ENCODE peak calls at places on chromosome 11, in ten cellular contexts. H is DMS 273 treated with DMSO at 0.1 percent for 48 hours; Z is GF-D8; K is germinal center; J is T follicular helper cell; P is activated CD4-positive, alpha-beta T cell treated with anti-CD3 and anti-CD28 coated beads for 24 hours; B is stimulated activated CD8-positive, alpha-beta memory T cell treated with anti-CD3 and anti-CD28 coated beads, Interleukin-15, amount 100 ng/mL, for 24 hours; O is fibroblast of villous mesenchyme; V is cardiac fibroblast; U is stimulated activated CD4-positive, alpha-beta T cell treated with anti-CD3 and anti-CD28 coated beads, Interleukin-2, amount 100 ng/mL, for 48 hours. I is an unnamed sample.

GRCh38 chr11:88552377-88553029 is 215.0 kb upstream of the CTSC start:
- DNase-seq in H (no peak), Z (no peak), K (peak; percentile 35), J (peak; percentile 12), P (peak; percentile 35), B (peak; percentile 6), O (peak; percentile 51), V (peak; percentile 57), U (peak; percentile 53), I (peak; percentile 68)

GRCh38 chr11:118142081-118142480 is 10.5 kb downstream of the SCN4B start:
- DNase-seq in H (no peak), Z (no peak), K (no peak), J (no peak), P (no peak), B (no peak), O (no peak), V (no peak), U (no peak), I (peak; percentile 6)

GRCh38 chr11:35893796-35894475 is 49.9 kb upstream of the LDLRAD3 start:
- DNase-seq in H (no peak), Z (no peak), K (no peak), J (no peak), P (no peak), B (no peak), O (peak; percentile 43), V (peak; percentile 11), U (no peak), I (no peak)

GRCh38 chr11:110297726-110298297 is 1.4 kb upstream of the RDX start:
- DNase-seq in H (no peak), Z (no peak), K (no peak), J (no peak), P (no peak), B (no peak), O (peak; percentile 23), V (no peak), U (no peak), I (no peak)

GRCh38 chr11:88521354-88522310 is 184.1 kb upstream of the CTSC start:
- DNase-seq in H (no peak), Z (no peak), K (no peak), J (no peak), P (no peak), B (no peak), O (peak; percentile 43), V (no peak), U (no peak), I (no peak)

GRCh38 chr11:110219011-110219785 is 77.2 kb downstream of the RDX start:
- DNase-seq in H (no peak), Z (no peak), K (no peak), J (no peak), P (no peak), B (no peak), O (no peak), V (peak; percentile 38), U (no peak), I (no peak)

GRCh38 chr11:10796191-10796590 is 12.5 kb downstream of the EIF4G2 start:
- DNase-seq in H (no peak), Z (no peak), K (no peak), J (no peak), P (no peak), B (no peak), O (no peak), V (no peak), U (no peak), I (no peak)

GRCh38 chr11:19992162-19992561 is 168.1 kb downstream of the DBX1 start:
- DNase-seq in H (no peak), Z (no peak), K (no peak), J (no peak), P (no peak), B (no peak), O (peak; percentile 51), V (no peak), U (no peak), I (no peak)

I was measured in A549.